ENCODE peak calls at places on chromosomes 2 and 18, in six cellular contexts. Q is trophoblast cell, L is H9, X is mesenchymal stem cell, D is H1, S is IMR-90. F is an unnamed sample. For H3K9me3, the result is how much of the 10 kb centered on the place peaks cover.

GRCh38 chr2:138329591-138329990 is 172.0 kb upstream of the SPOPL start:
- DNase-seq in Q (no peak), L (no peak), X (no peak), D (no peak), S (no peak), F (peak)

GRCh38 chr2:210227689-210228088 is 2.4 kb upstream of the ACADL start:
- DNase-seq in Q (no peak), L (no peak), X (no peak), D (no peak), S (no peak), F (no peak)

GRCh38 chr18:43596106-43596712 is 318.9 kb upstream of the SYT4 start:
- DNase-seq in Q (no peak), L (no peak), X (peak), D (no peak), S (peak), F (peak)

GRCh38 chr18:40810371-40810770 is 1144.7 kb upstream of the PIK3C3 start:
- DNase-seq in Q (peak), L (no peak), X (peak), D (no peak), S (peak), F (no peak)

GRCh38 chr18:49028801-49029506 is 78.2 kb upstream of the SMAD7 start:
- DNase-seq in Q (peak), L (no peak), X (no peak), D (no peak), S (no peak), F (no peak)

GRCh38 chr2:237931205-237931721 is 35.6 kb upstream of the UBE2F start:
- DNase-seq in Q (no peak), L (no peak), X (peak), D (no peak), S (peak), F (no peak)

GRCh38 chr2:61193670-61194561 is 31.9 kb downstream of the C2orf74 start:
- DNase-seq in Q (peak), L (no peak), X (no peak), D (no peak), S (no peak), F (no peak)

GRCh38 chr2:44802409-44803099 is 138.9 kb upstream of the SIX3 start:
- DNase-seq in Q (no peak), L (peak), X (no peak), D (peak), S (no peak), F (peak)

GRCh38 chr2:150710916-150711315 is 223.4 kb upstream of the RND3 start:
- DNase-seq in Q (no peak), L (no peak), X (no peak), D (no peak), S (no peak), F (no peak)

GRCh38 chr2:191013617-191013875 is 425 bp downstream of the STAT1 start:
- DNase-seq in Q (no peak), L (no peak), X (no peak), D (no peak), S (no peak), F (no peak)

GRCh38 chr2:163852616-163853015 is 116.8 kb upstream of the FIGN start:
- DNase-seq in Q (no peak), L (no peak), X (no peak), D (no peak), S (no peak), F (no peak)

GRCh38 chr2:134943540-134943939 is 24.9 kb downstream of the CCNT2 start:
- DNase-seq in Q (no peak), L (no peak), X (no peak), D (no peak), S (no peak), F (no peak)

GRCh38 chr18:36786686-36787085 is 42.1 kb downstream of the TPGS2 start:
- DNase-seq in Q (peak), L (no peak), X (peak), D (no peak), S (peak), F (no peak)

GRCh38 chr2:223314831-223315230 is 262.8 kb downstream of the KCNE4 start:
- DNase-seq in Q (no peak), L (no peak), X (no peak), D (no peak), S (peak), F (no peak)

GRCh38 chr2:84458436-84459027 is 548 bp downstream of the SUCLG1 start:
- DNase-seq in Q (no peak), L (no peak), X (peak), D (no peak), S (peak), F (no peak)

GRCh38 chr18:74963820-74964446 is 245.0 kb downstream of the PTGR3 start:
- DNase-seq in Q (no peak), L (peak), X (peak), D (peak), S (peak), F (no peak)

GRCh38 chr2:28469947-28470585 is 25.8 kb upstream of the PLB1 start:
- DNase-seq in Q (no peak), L (no peak), X (no peak), D (no peak), S (no peak), F (no peak)

GRCh38 chr2:235618039-235618438 is 124.2 kb downstream of the AGAP1 start:
- DNase-seq in Q (no peak), L (no peak), X (peak), D (no peak), S (peak), F (no peak)

GRCh38 chr18:36509646-36510197 is 212.2 kb downstream of the FHOD3 start:
- DNase-seq in Q (no peak), L (no peak), X (no peak), D (no peak), S (no peak), F (no peak)

GRCh38 chr2:209298601-209299000 is 125.2 kb upstream of the MAP2 start:
- DNase-seq in Q (no peak), L (no peak), X (no peak), D (no peak), S (no peak), F (no peak)

DNA sequence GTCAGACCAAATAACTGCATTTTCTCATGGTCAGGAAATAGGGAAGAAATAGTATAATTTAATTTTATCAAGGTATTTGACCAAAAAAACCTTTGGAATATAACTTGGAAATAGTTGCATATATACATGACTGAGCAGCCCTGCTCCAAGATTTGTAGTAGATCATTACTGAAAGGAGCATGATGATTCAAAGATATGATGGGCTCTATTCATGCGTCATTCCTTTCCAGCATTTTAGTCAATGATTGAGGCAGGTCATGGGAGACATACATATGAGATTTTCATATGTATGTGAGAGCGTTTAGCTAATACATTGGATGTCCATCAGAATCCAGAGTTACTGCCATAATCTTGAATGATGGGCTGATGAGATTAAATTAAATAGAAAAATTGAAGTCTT is 74.5 kb downstream of the CAB39 start:
- DNase-seq in Q (no peak), L (no peak), X (no peak), D (no peak), S (no peak), F (no peak)
- H3K9me3 ChIP-seq in Q (under half), L (under half), X (half or more), D (under half), S (under half), F (half or more)

GRCh38 chr18:45142868-45143267 is 462.2 kb downstream of the SETBP1 start:
- DNase-seq in Q (no peak), L (no peak), X (no peak), D (no peak), S (no peak), F (no peak)
- H4K91ac ChIP-seq in Q (no peak), L (no peak), X (no peak), D (no peak), S (no peak), F (no peak)

GRCh38 chr2:85583667-85584353 is 421 bp upstream of the VAMP5 start:
- DNase-seq in Q (no peak), L (no peak), X (no peak), D (no peak), S (no peak), F (no peak)
- H3K27ac ChIP-seq in Q (no peak), L (no peak), X (no peak), D (no peak), S (peak), F (no peak)

DNA sequence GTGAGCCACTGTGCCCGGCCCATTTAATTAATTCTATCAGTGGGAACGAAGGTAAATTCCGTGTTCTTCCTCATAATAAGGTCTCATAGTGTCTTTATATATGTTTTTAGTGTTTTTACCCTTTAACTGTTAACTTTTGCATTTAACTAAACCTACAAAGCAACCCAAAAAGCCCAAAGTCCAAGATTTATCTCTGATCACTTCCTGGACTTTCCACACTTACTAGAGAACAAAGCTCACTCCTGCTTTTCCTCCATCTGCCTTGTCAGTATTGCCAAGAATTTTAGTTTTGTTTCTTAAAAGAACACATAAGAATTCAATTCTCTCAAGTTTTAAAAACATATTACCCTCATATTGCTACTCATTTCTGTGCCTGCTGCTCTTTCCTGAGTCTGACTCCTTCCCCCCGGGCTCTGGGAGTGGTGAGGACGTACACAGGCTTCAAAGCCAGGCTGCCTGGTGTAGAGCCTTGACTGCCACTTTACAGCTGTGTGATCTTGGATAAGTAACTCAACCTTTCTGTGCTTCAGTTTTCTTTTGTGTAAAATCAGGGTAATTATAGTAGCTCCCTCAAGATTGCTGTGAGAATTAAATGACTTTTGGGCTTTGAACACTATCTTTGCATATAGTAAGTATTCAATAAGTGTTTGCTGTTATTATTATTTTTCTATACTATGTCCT is 24.9 kb upstream of the GPR155 start:
- DNase-seq in Q (no peak), L (no peak), X (no peak), D (no peak), S (no peak), F (no peak)
- H3K9me3 ChIP-seq in Q (under half), L (under half), X (under half), D (under half), S (under half), F (under half)

DNA sequence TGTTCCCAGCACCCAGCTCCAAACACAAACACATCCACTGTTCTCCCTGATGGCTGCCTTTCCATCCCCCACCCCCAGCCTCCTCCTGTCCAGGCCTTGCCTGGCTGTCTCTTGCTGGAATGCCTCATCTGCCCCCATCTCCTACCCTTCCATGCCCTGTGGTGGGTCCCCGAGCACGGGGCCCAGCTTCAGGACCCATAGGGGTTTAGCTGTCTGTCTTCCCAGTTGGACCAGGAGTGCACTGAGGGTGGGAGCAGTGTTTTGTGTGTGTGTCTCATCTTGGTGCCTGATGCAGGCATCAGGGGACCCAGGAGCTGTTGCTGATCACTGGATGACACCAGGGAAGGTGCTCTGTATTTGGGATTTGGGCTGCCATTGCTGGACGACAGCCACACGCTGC is 34.5 kb downstream of the GLI2 start:
- DNase-seq in Q (no peak), L (no peak), X (no peak), D (no peak), S (no peak), F (no peak)
- H4K91ac ChIP-seq in Q (no peak), L (no peak), X (peak), D (no peak), S (peak), F (no peak)

GRCh38 chr2:20378891-20379519 is 28.4 kb upstream of the PUM2 start:
- DNase-seq in Q (peak), L (peak), X (peak), D (peak), S (peak), F (peak)

GRCh38 chr2:20378341-20378740 is 27.7 kb upstream of the PUM2 start:
- DNase-seq in Q (no peak), L (no peak), X (no peak), D (no peak), S (no peak), F (no peak)

GRCh38 chr2:20374919-20375318 is 24.3 kb upstream of the PUM2 start:
- DNase-seq in Q (no peak), L (no peak), X (no peak), D (no peak), S (no peak), F (no peak)

GRCh38 chr2:20381457-20381856 is 30.8 kb upstream of the PUM2 start:
- DNase-seq in Q (peak), L (no peak), X (peak), D (peak), S (peak), F (no peak)

DNA sequence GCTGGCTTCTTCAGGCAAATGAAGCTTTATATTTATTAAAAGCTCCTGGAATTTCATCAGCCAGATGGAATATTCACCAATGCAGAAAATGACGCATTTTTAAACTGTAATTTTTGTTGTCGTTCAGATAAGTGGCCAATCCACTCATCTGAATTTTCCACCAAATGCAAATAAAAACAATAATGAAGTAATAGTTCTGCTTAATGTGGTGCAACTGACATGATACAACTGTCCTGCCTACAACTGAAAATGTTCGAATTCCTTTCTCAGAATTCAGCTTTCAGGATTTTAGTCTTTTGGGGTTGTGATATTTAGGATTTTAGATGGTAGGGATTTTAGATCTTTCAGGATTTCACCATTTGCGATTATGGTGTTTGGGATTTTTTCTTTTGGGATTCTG is 27.1 kb upstream of the PUM2 start:
- DNase-seq in Q (no peak), L (no peak), X (no peak), D (no peak), S (no peak), F (no peak)
- H3K27ac ChIP-seq in Q (no peak), L (no peak), X (no peak), D (no peak), S (peak), F (no peak)

GRCh38 chr2:62727259-62727867 is 21.9 kb downstream of the EHBP1 start:
- DNase-seq in Q (no peak), L (no peak), X (no peak), D (no peak), S (no peak), F (no peak)
- H3K9me3 ChIP-seq in Q (under half), L (under half), X (under half), D (under half), S (under half), F (under half)

GRCh38 chr18:46297124-46297523 is 192.9 kb downstream of the HAUS1 start:
- DNase-seq in Q (no peak), L (no peak), X (no peak), D (no peak), S (no peak), F (no peak)

GRCh38 chr18:46293699-46294300 is 189.6 kb downstream of the HAUS1 start:
- DNase-seq in Q (peak), L (peak), X (no peak), D (no peak), S (peak), F (no peak)

GRCh38 chr18:46296656-46297055 is 192.5 kb downstream of the HAUS1 start:
- DNase-seq in Q (no peak), L (no peak), X (no peak), D (no peak), S (no peak), F (no peak)

GRCh38 chr18:46294325-46294724 is 190.1 kb downstream of the HAUS1 start:
- DNase-seq in Q (no peak), L (peak), X (no peak), D (no peak), S (no peak), F (no peak)

GRCh38 chr18:46294751-46295150 is 190.6 kb downstream of the HAUS1 start:
- DNase-seq in Q (no peak), L (no peak), X (no peak), D (no peak), S (no peak), F (no peak)
- H4K91ac ChIP-seq in Q (no peak), L (no peak), X (no peak), D (no peak), S (no peak), F (no peak)